ENCODE peak calls at places on chromosomes 4 and X, in seven cellular contexts. H is fibroblast of lung, Y is fibroblast of pulmonary artery, O is adrenal gland, G is fibroblast of villous mesenchyme, Z is H9, B is neural crest cell. R is an unnamed sample.

GRCh38 chr4:147754037-147754445 is 22.2 kb downstream of the ARHGAP10 start:
- DNase-seq in H (peak; percentile 83), Y (peak; percentile 68), O (no peak), G (peak; percentile 82), Z (no peak), B (no peak), R (no peak)

GRCh38 chr4:125891597-125892258 is 577.0 kb downstream of the FAT4 start:
- DNase-seq in H (peak; percentile 90), Y (peak; percentile 51), O (no peak), G (peak; percentile 99), Z (no peak), B (no peak), R (no peak)

GRCh38 chr4:11700751-11701226 is 272.1 kb upstream of the HS3ST1 start:
- DNase-seq in H (peak; percentile 28), Y (no peak), O (no peak), G (peak; percentile 70), Z (no peak), B (no peak), R (no peak)

GRCh38 chr4:177607111-177607573 is 164.9 kb upstream of the AGA start:
- DNase-seq in H (no peak), Y (no peak), O (no peak), G (no peak), Z (no peak), B (no peak), R (no peak)

GRCh38 chr4:86891785-86892638 is at the start of gene C4orf36:
- DNase-seq in H (peak; percentile 45), Y (peak; percentile 41), O (peak; percentile 77), G (peak; percentile 24), Z (peak; percentile 86), B (peak; percentile 59), R (peak; percentile 90)

GRCh38 chr4:18756661-18757060 is 735.1 kb upstream of the LCORL start:
- DNase-seq in H (no peak), Y (no peak), O (no peak), G (no peak), Z (no peak), B (no peak), R (no peak)

GRCh38 chr4:110704748-110705439 is 82.0 kb upstream of the PITX2 start:
- DNase-seq in H (no peak), Y (no peak), O (no peak), G (no peak), Z (no peak), B (no peak), R (no peak)

GRCh38 chrX:153944140-153944799 is at the start of gene RENBP:
- DNase-seq in H (no peak), Y (no peak), O (peak; percentile 66), G (no peak), Z (peak; percentile 67), B (peak; percentile 44), R (no peak)

GRCh38 chrX:155334486-155335316 is at the start of gene CLIC2:
- DNase-seq in H (peak; percentile 84), Y (peak; percentile 87), O (peak; percentile 33), G (peak; percentile 70), Z (no peak), B (no peak), R (no peak)

GRCh38 chr4:183960021-183960420 is 54.9 kb downstream of the STOX2 start:
- DNase-seq in H (peak; percentile 78), Y (peak; percentile 64), O (peak; percentile 81), G (no peak), Z (peak; percentile 73), B (peak; percentile 64), R (no peak)

GRCh38 chr4:165864228-165864627 is 8.8 kb upstream of the TLL1 start:
- DNase-seq in H (no peak), Y (peak; percentile 15), O (no peak), G (no peak), Z (no peak), B (no peak), R (no peak)

GRCh38 chr4:163976588-163976987 is 482.1 kb downstream of the TMA16 start:
- DNase-seq in H (no peak), Y (no peak), O (no peak), G (no peak), Z (no peak), B (no peak), R (no peak)

GRCh38 chr4:73772353-73772752 is 32.0 kb downstream of the CXCL8 start:
- DNase-seq in H (no peak), Y (no peak), O (no peak), G (no peak), Z (no peak), B (no peak), R (no peak)

GRCh38 chrX:125203737-125204578 is 115.7 kb upstream of the TEX13C start:
- DNase-seq in H (no peak), Y (no peak), O (peak; percentile 38), G (no peak), Z (peak; percentile 53), B (peak; percentile 52), R (peak; percentile 72)

GRCh38 chr4:30208731-30209435 is 511.3 kb upstream of the PCDH7 start:
- DNase-seq in H (peak; percentile 64), Y (peak; percentile 18), O (no peak), G (no peak), Z (no peak), B (no peak), R (no peak)

GRCh38 chr4:99201687-99202086 is 17.4 kb downstream of the ADH6 start:
- DNase-seq in H (peak; percentile 87), Y (peak; percentile 74), O (no peak), G (peak; percentile 51), Z (no peak), B (no peak), R (no peak)

DNA sequence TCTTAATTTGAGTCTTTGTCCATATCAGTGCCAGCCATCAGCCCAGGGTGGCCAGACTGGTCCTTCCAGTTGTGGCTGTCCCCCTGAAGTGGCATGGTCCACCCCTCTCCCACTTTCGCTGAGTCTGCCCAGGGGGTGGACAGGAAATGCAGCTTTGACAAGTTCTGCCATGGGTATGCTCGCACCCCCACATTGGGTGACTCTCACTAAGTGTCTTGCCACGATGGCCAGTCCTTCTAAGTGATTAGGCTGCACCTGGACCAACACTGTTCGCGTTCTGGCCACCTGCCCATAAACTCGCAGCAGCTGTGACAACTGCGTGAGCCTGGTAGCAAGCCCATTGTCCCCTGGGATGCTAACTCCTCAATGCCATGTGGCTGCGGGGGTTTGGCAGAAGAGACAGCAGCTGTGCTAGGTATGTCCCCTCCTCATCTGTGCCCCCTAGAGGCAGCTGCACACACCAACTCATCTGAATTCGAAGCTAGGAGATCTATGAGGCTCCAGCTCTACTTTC is 10.0 kb upstream of the LNX1 start:
- DNase-seq in H (no peak), Y (peak; percentile 28), O (no peak), G (no peak), Z (peak; percentile 79), B (peak; percentile 9), R (no peak)
- TF ChIP-seq CTCF in H (peak; percentile 32), Y (peak; percentile 40), O (no peak), G (peak; percentile 47), Z (peak; percentile 80), B (peak; percentile 48), R (peak; percentile 57)

DNA sequence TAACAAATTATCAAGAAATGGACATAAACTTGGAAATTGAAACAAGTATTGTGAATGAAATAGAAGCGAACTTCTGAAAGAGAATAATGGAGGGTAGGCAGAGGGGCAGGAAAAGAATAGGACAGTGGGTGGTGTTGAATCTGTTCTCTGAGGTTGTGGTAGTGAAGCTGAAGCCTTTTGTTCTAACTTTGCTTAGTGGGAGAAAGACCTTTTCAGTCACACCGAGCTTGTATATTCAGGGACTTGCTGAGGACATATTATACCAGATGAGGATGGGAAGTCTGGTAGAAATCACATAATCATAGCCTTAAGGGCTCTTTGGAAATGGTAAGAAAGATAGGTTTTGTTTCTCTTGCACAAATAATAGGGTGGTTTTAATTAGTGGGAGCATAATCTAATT is 115.4 kb upstream of the NDST4 start:
- DNase-seq in H (no peak), Y (no peak), O (no peak), G (no peak), Z (no peak), B (no peak), R (no peak)
- TF ChIP-seq CTCF in H (no peak), Y (no peak), O (no peak), G (no peak), Z (no peak), B (no peak), R (no peak)

GRCh38 chr4:127809173-127809800 is 27.2 kb downstream of the HSPA4L start:
- DNase-seq in H (peak; percentile 47), Y (peak; percentile 33), O (peak; percentile 23), G (peak; percentile 38), Z (no peak), B (no peak), R (no peak)
- TF ChIP-seq CTCF in H (peak; percentile 32), Y (peak; percentile 25), O (peak; percentile 10), G (peak; percentile 28), Z (no peak), B (no peak), R (no peak)

GRCh38 chrX:2360731-2361130 is 140.0 kb downstream of the DHRSX start:
- DNase-seq in H (no peak), Y (peak; percentile 65), O (no peak), G (no peak), Z (no peak), B (no peak), R (no peak)
- TF ChIP-seq CTCF in H (no peak), Y (peak; percentile 12), O (no peak), G (no peak), Z (peak; percentile 22), B (no peak), R (no peak)

DNA sequence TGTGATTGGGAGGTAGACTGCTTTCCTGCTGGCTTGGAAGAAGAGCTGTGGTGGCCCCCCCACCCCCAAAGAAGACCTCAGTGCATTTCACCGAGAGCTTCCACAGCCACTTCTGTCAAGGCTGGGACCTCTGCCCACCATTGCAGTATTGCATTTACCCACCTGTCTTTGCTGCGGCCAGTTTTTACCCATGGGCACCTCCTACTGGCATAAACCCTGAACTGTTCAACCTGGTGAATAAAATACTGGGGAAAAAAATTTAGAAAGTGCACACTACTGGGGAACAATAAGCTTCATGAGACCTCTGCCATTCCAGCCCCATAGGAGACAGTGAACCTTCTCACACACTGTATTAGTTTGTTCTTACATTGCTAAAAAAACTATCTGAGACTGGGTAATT is 40.3 kb downstream of the ARFIP1 start:
- DNase-seq in H (no peak), Y (no peak), O (no peak), G (no peak), Z (no peak), B (no peak), R (no peak)
- TF ChIP-seq CTCF in H (no peak), Y (no peak), O (no peak), G (no peak), Z (peak; percentile 39), B (no peak), R (no peak)

GRCh38 chr4:129926936-129927335 is 831.0 kb downstream of the C4orf33 start:
- DNase-seq in H (no peak), Y (peak; percentile 1), O (no peak), G (no peak), Z (no peak), B (no peak), R (no peak)

GRCh38 chr4:129929984-129930383 is 834.0 kb downstream of the C4orf33 start:
- DNase-seq in H (no peak), Y (no peak), O (no peak), G (no peak), Z (peak; percentile 29), B (no peak), R (no peak)

DNA sequence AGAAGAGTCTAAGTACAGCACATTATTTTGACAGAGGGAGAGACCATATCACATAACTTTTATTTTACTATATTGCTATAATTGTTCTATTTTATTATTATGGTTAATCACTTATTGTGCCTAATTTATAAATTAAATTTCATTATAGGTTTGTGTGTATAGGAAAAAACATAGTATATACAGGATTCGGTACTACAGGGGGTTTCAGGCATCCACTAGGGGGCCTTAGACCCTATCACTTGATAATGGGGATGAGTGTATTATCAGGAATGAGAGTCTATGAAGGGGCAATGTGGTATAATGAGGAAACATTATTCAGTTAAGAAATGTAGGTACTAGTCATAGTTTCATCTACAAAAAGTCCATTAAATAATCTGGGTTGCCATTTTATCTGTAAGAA is 833.1 kb downstream of the C4orf33 start:
- DNase-seq in H (no peak), Y (no peak), O (no peak), G (no peak), Z (no peak), B (peak; percentile 5), R (no peak)
- TF ChIP-seq CTCF in H (no peak), Y (no peak), O (no peak), G (no peak), Z (peak; percentile 79), B (peak; percentile 59), R (peak; percentile 73)

R was measured in type B pancreatic cell.